ENCODE peak calls at places on chromosomes 12 and 14, in seven cellular contexts. One of them, this sample, is unnamed.

GRCh38 chr12:130920119-130920703 is 33.5 kb upstream of the ADGRD1 start:
- DNase-seq in astrocyte of the spinal cord: no peak
- DNase-seq in hepatic stellate cell: no peak
- DNase-seq in progenitor cell of endocrine pancreas: no peak
- DNase-seq in nephron progenitor cell: no peak
- DNase-seq in heart right ventricle: no peak
- DNase-seq in epithelial cell of esophagus: no peak
- DNase-seq in this sample: no peak

GRCh38 chr12:59131462-59131861 is 211.2 kb upstream of the LRIG3 start:
- DNase-seq in astrocyte of the spinal cord: no peak
- DNase-seq in hepatic stellate cell: no peak
- DNase-seq in progenitor cell of endocrine pancreas: no peak
- DNase-seq in nephron progenitor cell: no peak
- DNase-seq in heart right ventricle: no peak
- DNase-seq in epithelial cell of esophagus: no peak
- DNase-seq in this sample: no peak

GRCh38 chr12:112473056-112473455 is 54.3 kb downstream of the PTPN11 start:
- DNase-seq in astrocyte of the spinal cord: no peak
- DNase-seq in hepatic stellate cell: no peak
- DNase-seq in progenitor cell of endocrine pancreas: no peak
- DNase-seq in nephron progenitor cell: no peak
- DNase-seq in heart right ventricle: no peak
- DNase-seq in epithelial cell of esophagus: peak
- DNase-seq in this sample: no peak

GRCh38 chr12:52818376-52818775 is 4.5 kb upstream of the KRT4 start:
- DNase-seq in astrocyte of the spinal cord: no peak
- DNase-seq in hepatic stellate cell: no peak
- DNase-seq in progenitor cell of endocrine pancreas: no peak
- DNase-seq in nephron progenitor cell: no peak
- DNase-seq in heart right ventricle: no peak
- DNase-seq in epithelial cell of esophagus: no peak
- DNase-seq in this sample: no peak

GRCh38 chr12:50110762-50111416 is 1.1 kb upstream of the COX14 start:
- DNase-seq in astrocyte of the spinal cord: no peak
- DNase-seq in hepatic stellate cell: peak
- DNase-seq in progenitor cell of endocrine pancreas: no peak
- DNase-seq in nephron progenitor cell: peak
- DNase-seq in heart right ventricle: peak
- DNase-seq in epithelial cell of esophagus: peak
- DNase-seq in this sample: peak

GRCh38 chr12:110717037-110717436 is 25.7 kb downstream of the PPP1CC start:
- DNase-seq in astrocyte of the spinal cord: no peak
- DNase-seq in hepatic stellate cell: no peak
- DNase-seq in progenitor cell of endocrine pancreas: no peak
- DNase-seq in nephron progenitor cell: no peak
- DNase-seq in heart right ventricle: no peak
- DNase-seq in epithelial cell of esophagus: no peak
- DNase-seq in this sample: no peak

GRCh38 chr14:39247256-39247655 is 13.5 kb downstream of the MIA2 start:
- DNase-seq in astrocyte of the spinal cord: peak
- DNase-seq in hepatic stellate cell: peak
- DNase-seq in progenitor cell of endocrine pancreas: no peak
- DNase-seq in nephron progenitor cell: no peak
- DNase-seq in heart right ventricle: no peak
- DNase-seq in epithelial cell of esophagus: peak
- DNase-seq in this sample: no peak

GRCh38 chr12:47165934-47166333 is 86.2 kb upstream of the AMIGO2 start:
- DNase-seq in astrocyte of the spinal cord: no peak
- DNase-seq in hepatic stellate cell: no peak
- DNase-seq in progenitor cell of endocrine pancreas: no peak
- DNase-seq in nephron progenitor cell: peak
- DNase-seq in heart right ventricle: no peak
- DNase-seq in epithelial cell of esophagus: no peak
- DNase-seq in this sample: no peak

GRCh38 chr14:56487090-56487667 is 92.4 kb upstream of the TMEM260 start:
- DNase-seq in astrocyte of the spinal cord: peak
- DNase-seq in hepatic stellate cell: no peak
- DNase-seq in progenitor cell of endocrine pancreas: no peak
- DNase-seq in nephron progenitor cell: no peak
- DNase-seq in heart right ventricle: no peak
- DNase-seq in epithelial cell of esophagus: peak
- DNase-seq in this sample: no peak

GRCh38 chr14:68295316-68295816 is 475.8 kb downstream of the RAD51B start:
- DNase-seq in astrocyte of the spinal cord: no peak
- DNase-seq in hepatic stellate cell: no peak
- DNase-seq in progenitor cell of endocrine pancreas: no peak
- DNase-seq in nephron progenitor cell: peak
- DNase-seq in heart right ventricle: peak
- DNase-seq in epithelial cell of esophagus: no peak
- DNase-seq in this sample: no peak